ENCODE peak calls at places on chromosome 20, in four cellular contexts. One of them, this sample, is unnamed. For H3K36me3, the result is how much of the 10 kb centered on the place peaks cover.

GRCh38 chr20:20010639-20011500 is 6.3 kb upstream of the NAA20 start:
- DNase-seq in mesendoderm: no peak
- DNase-seq in endodermal cell: no peak
- DNase-seq in H1: no peak
- DNase-seq in this sample: no peak

GRCh38 chr20:23249541-23249940 is 101.0 kb upstream of the NXT1 start:
- DNase-seq in mesendoderm: no peak
- DNase-seq in H1: no peak
- DNase-seq in endodermal cell: peak
- DNase-seq in this sample: no peak

GRCh38 chr20:1005452-1006027 is 3.4 kb upstream of the RSPO4 start:
- DNase-seq in H1: peak
- DNase-seq in mesendoderm: peak
- DNase-seq in endodermal cell: peak
- DNase-seq in this sample: peak

GRCh38 chr20:32893263-32893877 is 34.6 kb downstream of the EFCAB8 start:
- DNase-seq in H1: no peak
- DNase-seq in endodermal cell: no peak
- DNase-seq in mesendoderm: no peak
- DNase-seq in this sample: no peak

GRCh38 chr20:50138479-50139393 is 14.8 kb downstream of the PEDS1 start:
- DNase-seq in mesendoderm: no peak
- DNase-seq in endodermal cell: peak
- DNase-seq in H1: no peak
- DNase-seq in this sample: no peak

GRCh38 chr20:8116067-8116811 is 15.8 kb upstream of the PLCB1 start:
- DNase-seq in endodermal cell: no peak
- DNase-seq in H1: no peak
- DNase-seq in mesendoderm: no peak
- DNase-seq in this sample: no peak

GRCh38 chr20:6041808-6042265 is 12.0 kb downstream of the LRRN4 start:
- DNase-seq in endodermal cell: no peak
- DNase-seq in mesendoderm: no peak
- DNase-seq in H1: no peak
- DNase-seq in this sample: no peak

GRCh38 chr20:3751664-3752385 is 15.7 kb downstream of the ADISSP start:
- DNase-seq in mesendoderm: peak
- DNase-seq in endodermal cell: peak
- DNase-seq in H1: peak
- DNase-seq in this sample: peak

GRCh38 chr20:32350421-32350820 is 7.7 kb upstream of the ASXL1 start:
- DNase-seq in endodermal cell: no peak
- DNase-seq in H1: no peak
- DNase-seq in mesendoderm: no peak
- DNase-seq in this sample: no peak

GRCh38 chr20:25274891-25275812 is 27.3 kb downstream of the PYGB start:
- DNase-seq in mesendoderm: no peak
- DNase-seq in endodermal cell: no peak
- DNase-seq in H1: no peak
- DNase-seq in this sample: no peak

GRCh38 chr20:19460386-19460785 is 247.9 kb downstream of the SLC24A3 start:
- DNase-seq in H1: no peak
- DNase-seq in mesendoderm: no peak
- DNase-seq in endodermal cell: no peak
- DNase-seq in this sample: no peak

GRCh38 chr20:11676618-11677289 is 240.9 kb upstream of the BTBD3 start:
- DNase-seq in H1: no peak
- DNase-seq in endodermal cell: peak
- DNase-seq in mesendoderm: peak
- DNase-seq in this sample: peak

GRCh38 chr20:56630086-56630493 is 984 bp downstream of the TFAP2C start:
- DNase-seq in endodermal cell: peak
- DNase-seq in H1: peak
- DNase-seq in mesendoderm: peak
- DNase-seq in this sample: peak

GRCh38 chr20:25020901-25021301 is 28.4 kb upstream of the APMAP start:
- DNase-seq in H1: no peak
- DNase-seq in mesendoderm: no peak
- DNase-seq in endodermal cell: no peak
- DNase-seq in this sample: no peak

GRCh38 chr20:19070681-19071441 is 141.6 kb upstream of the SLC24A3 start:
- DNase-seq in H1: no peak
- DNase-seq in endodermal cell: no peak
- DNase-seq in mesendoderm: no peak
- DNase-seq in this sample: no peak

GRCh38 chr20:2417142-2417541 is 36.4 kb downstream of the TGM6 start:
- DNase-seq in endodermal cell: no peak
- DNase-seq in mesendoderm: no peak
- DNase-seq in H1: no peak
- DNase-seq in this sample: no peak

GRCh38 chr20:57835462-57836455 is 125.9 kb upstream of the PMEPA1 start:
- DNase-seq in endodermal cell: no peak
- DNase-seq in mesendoderm: peak
- DNase-seq in H1: no peak
- DNase-seq in this sample: peak

GRCh38 chr20:62742550-62742949 is 33.9 kb downstream of the NTSR1 start:
- DNase-seq in endodermal cell: no peak
- DNase-seq in H1: no peak
- DNase-seq in mesendoderm: no peak
- DNase-seq in this sample: no peak

GRCh38 chr20:54061106-54061881 is 9.1 kb downstream of the BCAS1 start:
- DNase-seq in H1: no peak
- DNase-seq in endodermal cell: no peak
- DNase-seq in mesendoderm: no peak
- DNase-seq in this sample: no peak

GRCh38 chr20:63487781-63488241 is 11.1 kb downstream of the EEF1A2 start:
- DNase-seq in mesendoderm: no peak
- DNase-seq in H1: no peak
- DNase-seq in endodermal cell: peak
- DNase-seq in this sample: no peak

GRCh38 chr20:57047281-57048026 is 219.0 kb downstream of the BMP7 start:
- DNase-seq in endodermal cell: no peak
- DNase-seq in mesendoderm: no peak
- DNase-seq in H1: no peak
- DNase-seq in this sample: no peak

GRCh38 chr20:53829086-53829703 is 235.6 kb upstream of the ZNF217 start:
- DNase-seq in mesendoderm: peak
- DNase-seq in H1: no peak
- DNase-seq in endodermal cell: no peak
- DNase-seq in this sample: no peak

GRCh38 chr20:52422574-52423463 is 231.2 kb upstream of the ZFP64 start:
- DNase-seq in H1: no peak
- DNase-seq in mesendoderm: no peak
- DNase-seq in endodermal cell: no peak
- DNase-seq in this sample: no peak

GRCh38 chr20:57649617-57650015 is 29.4 kb upstream of the ZBP1 start:
- DNase-seq in H1: no peak
- DNase-seq in endodermal cell: no peak
- DNase-seq in mesendoderm: no peak
- DNase-seq in this sample: no peak

GRCh38 chr20:34066476-34067090 is 45.5 kb downstream of the EIF2S2 start:
- DNase-seq in mesendoderm: peak
- DNase-seq in endodermal cell: no peak
- DNase-seq in H1: no peak
- DNase-seq in this sample: no peak

GRCh38 chr20:24481188-24481587 is 11.8 kb downstream of the SYNDIG1 start:
- DNase-seq in endodermal cell: no peak
- DNase-seq in H1: no peak
- DNase-seq in mesendoderm: no peak
- DNase-seq in this sample: no peak

GRCh38 chr20:58458342-58459057 is 56.7 kb downstream of the APCDD1L start:
- DNase-seq in mesendoderm: peak
- DNase-seq in H1: no peak
- DNase-seq in endodermal cell: no peak
- DNase-seq in this sample: no peak

GRCh38 chr20:9185511-9185910 is 116.6 kb downstream of the PLCB4 start:
- DNase-seq in H1: no peak
- DNase-seq in mesendoderm: peak
- DNase-seq in endodermal cell: peak
- DNase-seq in this sample: no peak

GRCh38 chr20:8223096-8223870 is 91.2 kb downstream of the PLCB1 start:
- DNase-seq in H1: no peak
- DNase-seq in endodermal cell: no peak
- DNase-seq in mesendoderm: no peak
- DNase-seq in this sample: no peak

GRCh38 chr20:40488401-40488800 is 200.6 kb downstream of the MAFB start:
- DNase-seq in H1: no peak
- DNase-seq in mesendoderm: no peak
- DNase-seq in endodermal cell: no peak
- DNase-seq in this sample: no peak

GRCh38 chr20:50356522-50356880 is 153.7 kb upstream of the PTPN1 start:
- DNase-seq in endodermal cell: no peak
- DNase-seq in mesendoderm: no peak
- DNase-seq in H1: no peak
- DNase-seq in this sample: no peak

GRCh38 chr20:64164123-64164836 is at the start of gene MYT1:
- DNase-seq in endodermal cell: no peak
- DNase-seq in H1: no peak
- DNase-seq in mesendoderm: no peak
- DNase-seq in this sample: no peak

GRCh38 chr20:60035486-60035885 is 77.3 kb downstream of the CDH26 start:
- DNase-seq in H1: no peak
- DNase-seq in endodermal cell: no peak
- DNase-seq in mesendoderm: no peak
- DNase-seq in this sample: no peak

GRCh38 chr20:44033344-44033743 is 118.7 kb downstream of the TOX2 start:
- DNase-seq in H1: no peak
- DNase-seq in endodermal cell: no peak
- DNase-seq in mesendoderm: peak
- DNase-seq in this sample: no peak

GRCh38 chr20:45963059-45964011 is 8.7 kb downstream of the ZNF335 start:
- DNase-seq in H1: no peak
- DNase-seq in endodermal cell: peak
- DNase-seq in mesendoderm: peak
- DNase-seq in this sample: no peak

DNA sequence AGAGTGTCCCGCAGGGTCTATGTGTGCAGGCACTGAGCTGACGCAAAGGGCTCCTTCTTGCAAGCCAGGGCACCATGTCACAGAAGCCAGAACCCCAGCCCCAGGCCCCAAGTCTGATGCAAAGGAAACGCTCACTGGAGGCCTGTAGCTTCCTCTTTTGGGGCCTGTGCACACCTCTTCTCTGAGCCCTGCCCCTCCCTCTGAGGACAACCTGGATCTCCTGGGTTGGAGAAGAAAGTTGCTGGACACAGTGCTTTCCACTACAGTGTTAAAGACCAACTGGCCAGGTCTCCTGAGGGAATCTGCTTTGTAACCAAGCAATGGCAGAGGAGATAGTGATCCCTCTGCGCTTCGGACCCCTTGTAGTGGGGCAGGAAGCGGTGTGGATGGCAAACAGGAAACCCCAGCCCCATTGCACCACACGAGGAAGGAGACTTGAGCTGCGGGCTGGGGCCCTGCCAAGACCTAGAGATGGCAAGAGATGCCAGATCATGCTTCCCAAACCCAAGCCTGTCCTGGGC is 90.0 kb downstream of the PRND start:
- DNase-seq in mesendoderm: no peak
- DNase-seq in H1: no peak
- DNase-seq in endodermal cell: no peak
- DNase-seq in this sample: no peak
- H3K4me3 ChIP-seq in mesendoderm: no peak
- H3K4me3 ChIP-seq in H1: no peak
- H3K4me3 ChIP-seq in endodermal cell: no peak
- H3K4me3 ChIP-seq in this sample: no peak

GRCh38 chr20:38874460-38875169 is 51.6 kb upstream of the FAM83D start:
- DNase-seq in endodermal cell: no peak
- DNase-seq in H1: no peak
- DNase-seq in mesendoderm: peak
- DNase-seq in this sample: no peak
- H3K9ac ChIP-seq in endodermal cell: no peak
- H3K9ac ChIP-seq in H1: no peak
- H3K9ac ChIP-seq in mesendoderm: no peak
- H3K9ac ChIP-seq in this sample: no peak

GRCh38 chr20:10641467-10641866 is 32.3 kb downstream of the JAG1 start:
- DNase-seq in endodermal cell: no peak
- DNase-seq in H1: no peak
- DNase-seq in mesendoderm: no peak
- DNase-seq in this sample: no peak
- H3K36me3 ChIP-seq in endodermal cell: under half
- H3K36me3 ChIP-seq in H1: under half
- H3K36me3 ChIP-seq in mesendoderm: under half
- H3K36me3 ChIP-seq in this sample: half or more

DNA sequence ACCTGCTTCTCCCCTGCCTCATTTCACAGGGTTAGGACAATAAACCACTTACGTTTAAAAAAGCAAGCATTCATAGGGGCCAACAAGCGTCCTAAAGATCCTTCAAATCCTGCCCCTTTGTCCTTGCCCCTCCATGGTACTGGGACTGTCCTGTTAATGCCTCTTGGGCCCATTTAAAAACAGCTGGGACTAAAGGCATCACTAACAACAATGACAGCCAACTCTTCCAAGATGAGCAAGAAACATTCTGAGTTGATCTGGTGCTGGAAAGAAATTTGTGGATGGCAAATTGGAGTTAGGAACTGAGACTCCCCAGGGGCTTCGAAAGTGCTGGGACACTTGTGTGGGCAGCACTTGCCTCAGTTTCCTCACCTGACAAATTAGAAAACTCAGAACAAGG is 93.4 kb downstream of the ZMYND8 start:
- DNase-seq in endodermal cell: no peak
- DNase-seq in H1: no peak
- DNase-seq in mesendoderm: no peak
- DNase-seq in this sample: no peak
- H3K4me3 ChIP-seq in endodermal cell: no peak
- H3K4me3 ChIP-seq in H1: no peak
- H3K4me3 ChIP-seq in mesendoderm: no peak
- H3K4me3 ChIP-seq in this sample: no peak

This sample was measured in NT2/D1.